ENCODE peak calls at places on chromosomes 2 and 18, in eight cellular contexts. Z is Peyer's patch, V is SHP77, H is AML-193, U is BJ, L is GM18507, R is cardiac fibroblast, D is NCI-H1105 treated with DMSO at 0.1 percent for 48 hours. P is an unnamed sample.

GRCh38 chr18:58005885-58006523 is 38.0 kb upstream of the NEDD4L start:
- DNase-seq in Z (no peak), V (no peak), H (no peak), U (no peak), L (no peak), R (peak), D (no peak), P (no peak)

GRCh38 chr2:235526166-235526565 is 32.3 kb downstream of the AGAP1 start:
- DNase-seq in Z (no peak), V (no peak), H (no peak), U (no peak), L (no peak), R (no peak), D (no peak), P (no peak)

GRCh38 chr18:46297621-46298020 is 193.4 kb downstream of the HAUS1 start:
- DNase-seq in Z (no peak), V (no peak), H (no peak), U (no peak), L (no peak), R (no peak), D (no peak), P (no peak)

GRCh38 chr18:13483316-13484270 is 242.8 kb downstream of the FAM210A start:
- DNase-seq in Z (no peak), V (no peak), H (no peak), U (no peak), L (no peak), R (no peak), D (no peak), P (no peak)

GRCh38 chr2:234495076-234495800 is 1.6 kb downstream of the ARL4C start:
- DNase-seq in Z (no peak), V (no peak), H (no peak), U (no peak), L (no peak), R (peak), D (peak), P (no peak)

GRCh38 chr18:78797499-78797898 is 182.1 kb upstream of the SALL3 start:
- DNase-seq in Z (no peak), V (no peak), H (no peak), U (no peak), L (no peak), R (no peak), D (no peak), P (no peak)

GRCh38 chr2:8679827-8680731 is 1.8 kb upstream of the ID2 start:
- DNase-seq in Z (no peak), V (peak), H (no peak), U (no peak), L (no peak), R (peak), D (peak), P (peak)

GRCh38 chr2:50392185-50392584 is 639.7 kb downstream of the NRXN1 start:
- DNase-seq in Z (no peak), V (no peak), H (no peak), U (no peak), L (no peak), R (no peak), D (no peak), P (no peak)

GRCh38 chr2:234873103-234873827 is 78.6 kb upstream of the SH3BP4 start:
- DNase-seq in Z (no peak), V (no peak), H (no peak), U (no peak), L (no peak), R (peak), D (no peak), P (no peak)

GRCh38 chr2:152718909-152719645 is 657 bp downstream of the ARL6IP6 start:
- DNase-seq in Z (peak), V (peak), H (peak), U (no peak), L (no peak), R (peak), D (peak), P (peak)

GRCh38 chr2:190328748-190329147 is 9.1 kb upstream of the HIBCH start:
- DNase-seq in Z (no peak), V (no peak), H (peak), U (no peak), L (no peak), R (peak), D (no peak), P (peak)

GRCh38 chr2:96872591-96873349 is 2.9 kb upstream of the SEMA4C start:
- DNase-seq in Z (no peak), V (no peak), H (no peak), U (no peak), L (no peak), R (no peak), D (no peak), P (no peak)

GRCh38 chr2:203656522-203657287 is 49.7 kb upstream of the CD28 start:
- DNase-seq in Z (no peak), V (no peak), H (no peak), U (no peak), L (no peak), R (peak), D (no peak), P (no peak)

GRCh38 chr2:240619506-240620148 is 5.7 kb upstream of the GPR35 start:
- DNase-seq in Z (no peak), V (no peak), H (no peak), U (no peak), L (no peak), R (no peak), D (no peak), P (no peak)

GRCh38 chr2:189601043-189601442 is 20.5 kb upstream of the SLC40A1 start:
- DNase-seq in Z (no peak), V (no peak), H (no peak), U (no peak), L (no peak), R (peak), D (no peak), P (no peak)

GRCh38 chr2:25617948-25618646 is 55.3 kb downstream of the DTNB start:
- DNase-seq in Z (no peak), V (no peak), H (no peak), U (peak), L (no peak), R (peak), D (no peak), P (no peak)

GRCh38 chr2:127654084-127654837 is 8.3 kb downstream of the GPR17 start:
- DNase-seq in Z (no peak), V (no peak), H (no peak), U (no peak), L (no peak), R (no peak), D (no peak), P (no peak)

GRCh38 chr18:48186084-48186798 is 222.9 kb downstream of the ZBTB7C start:
- DNase-seq in Z (no peak), V (no peak), H (no peak), U (no peak), L (no peak), R (no peak), D (peak), P (peak)

GRCh38 chr2:42063383-42064171 is 15.8 kb downstream of the PKDCC start:
- DNase-seq in Z (no peak), V (no peak), H (no peak), U (no peak), L (no peak), R (peak), D (no peak), P (no peak)

GRCh38 chr18:46856975-46857374 is 60.3 kb downstream of the PIAS2 start:
- DNase-seq in Z (no peak), V (no peak), H (no peak), U (no peak), L (no peak), R (no peak), D (peak), P (no peak)

GRCh38 chr2:224308267-224308911 is 93.5 kb downstream of the FAM124B start:
- DNase-seq in Z (no peak), V (no peak), H (no peak), U (no peak), L (no peak), R (no peak), D (no peak), P (no peak)

GRCh38 chr18:46706968-46707367 is 49.9 kb downstream of the ST8SIA5 start:
- DNase-seq in Z (no peak), V (no peak), H (no peak), U (no peak), L (no peak), R (no peak), D (no peak), P (no peak)

GRCh38 chr2:241339839-241340471 is 16.1 kb upstream of the FARP2 start:
- DNase-seq in Z (no peak), V (no peak), H (no peak), U (no peak), L (no peak), R (peak), D (no peak), P (no peak)

GRCh38 chr2:156708051-156708450 is 271.9 kb downstream of the GPD2 start:
- DNase-seq in Z (no peak), V (no peak), H (no peak), U (no peak), L (no peak), R (no peak), D (no peak), P (no peak)

GRCh38 chr2:67923696-67924095 is 139.1 kb downstream of the C1D start:
- DNase-seq in Z (no peak), V (no peak), H (no peak), U (no peak), L (no peak), R (peak), D (peak), P (peak)

GRCh38 chr2:189411860-189412259 is 29.4 kb upstream of the WDR75 start:
- DNase-seq in Z (no peak), V (no peak), H (no peak), U (peak), L (no peak), R (peak), D (no peak), P (peak)

GRCh38 chr2:203685081-203685621 is 21.3 kb upstream of the CD28 start:
- DNase-seq in Z (no peak), V (no peak), H (no peak), U (peak), L (no peak), R (peak), D (no peak), P (no peak)